ENCODE peak calls at places on chromosome 5, in seven cellular contexts. Z is A172; Q is RCC 7860; C is activated CD4-positive, alpha-beta T cell treated with anti-CD3 and anti-CD28 coated beads for 36 hours; O is progenitor cell of endocrine pancreas; J is Kasumi-1; U is CD4-positive, alpha-beta T cell. H is an unnamed sample.

GRCh38 chr5:149759563-149759962 is 29.5 kb downstream of the PPARGC1B start:
- DNase-seq in Q (no peak), C (no peak), J (no peak), U (no peak), Z (no peak), O (no peak), H (no peak)

GRCh38 chr5:143204474-143205246 is 198.8 kb downstream of the NR3C1 start:
- DNase-seq in O (no peak), Z (peak; percentile 13), C (no peak), J (no peak), Q (no peak), U (no peak), H (no peak)

GRCh38 chr5:113678924-113679575 is 165.6 kb downstream of the YTHDC2 start:
- DNase-seq in J (peak; percentile 70), U (no peak), Z (peak; percentile 22), Q (peak; percentile 13), O (peak; percentile 25), C (peak; percentile 45), H (no peak)

GRCh38 chr5:143536364-143536763 is 132.9 kb upstream of the NR3C1 start:
- DNase-seq in Z (peak; percentile 92), J (no peak), U (no peak), C (no peak), Q (peak; percentile 81), O (no peak), H (no peak)

GRCh38 chr5:131536211-131536826 is 98.7 kb downstream of the RAPGEF6 start:
- DNase-seq in Q (no peak), J (peak; percentile 78), U (no peak), Z (peak; percentile 25), O (no peak), C (peak; percentile 20), H (peak; percentile 42)

GRCh38 chr5:69505306-69505705 is 12.7 kb downstream of the OCLN start:
- DNase-seq in C (no peak), Q (no peak), Z (no peak), J (no peak), O (no peak), U (no peak), H (no peak)

GRCh38 chr5:1214163-1214935 is 10.8 kb upstream of the SLC6A18 start:
- DNase-seq in J (no peak), C (no peak), Q (no peak), Z (no peak), O (no peak), U (no peak), H (peak; percentile 38)

GRCh38 chr5:1748845-1749244 is 50.8 kb downstream of the MRPL36 start:
- DNase-seq in U (no peak), Q (no peak), O (no peak), J (no peak), C (peak; percentile 1), Z (no peak), H (no peak)

GRCh38 chr5:157959355-157959754 is 100.4 kb upstream of the CLINT1 start:
- DNase-seq in C (no peak), Q (no peak), J (no peak), O (no peak), U (no peak), Z (no peak), H (no peak)

GRCh38 chr5:114450516-114450909 is 88.6 kb downstream of the KCNN2 start:
- DNase-seq in J (no peak), O (no peak), Z (no peak), U (no peak), Q (no peak), C (no peak), H (no peak)

GRCh38 chr5:15574806-15575205 is 74.8 kb downstream of the FBXL7 start:
- DNase-seq in J (no peak), Q (no peak), Z (no peak), C (no peak), O (no peak), U (no peak), H (no peak)

GRCh38 chr5:175728885-175729828 is 71.3 kb downstream of the HRH2 start:
- DNase-seq in U (no peak), C (peak; percentile 13), O (peak; percentile 29), J (no peak), Q (no peak), Z (no peak), H (no peak)

GRCh38 chr5:126777257-126777973 is 479 bp downstream of the LMNB1 start:
- DNase-seq in J (no peak), O (peak; percentile 33), Q (peak; percentile 42), U (peak; percentile 55), Z (peak; percentile 29), C (peak; percentile 72), H (peak; percentile 62)

GRCh38 chr5:1702318-1702717 is 97.3 kb downstream of the MRPL36 start:
- DNase-seq in Q (no peak), C (no peak), J (no peak), Z (no peak), U (no peak), O (no peak), H (no peak)

GRCh38 chr5:149452007-149452664 is 73.0 kb upstream of the IL17B start:
- DNase-seq in Z (peak; percentile 81), Q (peak; percentile 99), J (peak; percentile 47), U (no peak), C (no peak), O (peak; percentile 18), H (no peak)

H was measured in CD8-positive, alpha-beta memory T cell.